ENCODE peak calls at places on chromosomes 11 and 22, in nine cellular contexts. N is psoas muscle; Z is dermis microvascular lymphatic vessel endothelial cell; X is activated CD4-positive, alpha-beta T cell treated with anti-CD3 and anti-CD28 coated beads, Interleukin-2, amount 50 U/mL, for 1 hour; M is stimulated activated naive CD4-positive, alpha-beta T cell; U is mammary epithelial cell; S is ecto neural progenitor cell; B is T-helper 2 cell; K is nephron progenitor cell. A is an unnamed sample.
A peak's percentile ranks its signal among the peaks of the same experiment; 100 is the strongest.

GRCh38 chr11:37504066-37504611 is 906.1 kb upstream of the RAG2 start:
- DNase-seq in N (no peak), Z (no peak), X (no peak), M (no peak), U (peak; percentile 98), S (no peak), B (no peak), K (no peak), A (no peak)

GRCh38 chr22:49983148-49984042 is 22.8 kb downstream of the PIM3 start:
- DNase-seq in N (peak; percentile 61), Z (no peak), X (no peak), M (no peak), U (no peak), S (peak; percentile 70), B (no peak), K (peak; percentile 59), A (no peak)

GRCh38 chr22:49103314-49104052 is 724.2 kb downstream of the BRD1 start:
- DNase-seq in N (no peak), Z (no peak), X (no peak), M (no peak), U (no peak), S (no peak), B (no peak), K (no peak), A (no peak)

GRCh38 chr22:47178339-47178738 is 415.9 kb downstream of the TBC1D22A start:
- DNase-seq in N (no peak), Z (no peak), X (no peak), M (no peak), U (no peak), S (no peak), B (no peak), K (no peak), A (no peak)

GRCh38 chr22:39518124-39518786 is 2.1 kb upstream of the ATF4 start:
- DNase-seq in N (peak; percentile 19), Z (no peak), X (no peak), M (no peak), U (no peak), S (no peak), B (no peak), K (no peak), A (no peak)

GRCh38 chr11:119513141-119513805 is 90.3 kb upstream of the THY1 start:
- DNase-seq in N (no peak), Z (no peak), X (no peak), M (no peak), U (no peak), S (no peak), B (no peak), K (no peak), A (peak; percentile 26)

GRCh38 chr11:120842195-120842594 is 181.7 kb upstream of the TBCEL start:
- DNase-seq in N (no peak), Z (no peak), X (no peak), M (no peak), U (no peak), S (no peak), B (no peak), K (no peak), A (no peak)

GRCh38 chr11:67584205-67584880 is 731 bp downstream of the GSTP1 start:
- DNase-seq in N (peak; percentile 86), Z (peak; percentile 46), X (peak; percentile 20), M (no peak), U (peak; percentile 83), S (peak; percentile 68), B (no peak), K (peak; percentile 61), A (no peak)

GRCh38 chr22:25775501-25775900 is 33.5 kb downstream of the MYO18B start:
- DNase-seq in N (peak; percentile 41), Z (no peak), X (no peak), M (no peak), U (peak; percentile 36), S (peak; percentile 69), B (no peak), K (peak; percentile 62), A (no peak)

GRCh38 chr22:37594237-37594636 is 14.3 kb upstream of the LGALS2 start:
- DNase-seq in N (no peak), Z (no peak), X (no peak), M (no peak), U (no peak), S (no peak), B (no peak), K (no peak), A (no peak)

GRCh38 chr22:27996529-27996925 is 77.5 kb upstream of the PITPNB start:
- DNase-seq in N (no peak), Z (no peak), X (no peak), M (no peak), U (no peak), S (no peak), B (no peak), K (no peak), A (no peak)

GRCh38 chr11:117181586-117182550 is 3.3 kb downstream of the SIDT2 start:
- DNase-seq in N (peak; percentile 24), Z (no peak), X (no peak), M (no peak), U (no peak), S (no peak), B (no peak), K (no peak), A (no peak)

GRCh38 chr22:19514831-19515565 is 9.2 kb downstream of the CLDN5 start:
- DNase-seq in N (no peak), Z (peak; percentile 41), X (no peak), M (no peak), U (peak; percentile 18), S (no peak), B (no peak), K (no peak), A (no peak)

GRCh38 chr11:43685483-43685882 is 4.9 kb downstream of the HSD17B12 start:
- DNase-seq in N (no peak), Z (peak; percentile 9), X (no peak), M (no peak), U (no peak), S (no peak), B (no peak), K (no peak), A (no peak)

GRCh38 chr11:78221396-78222315 is 32.9 kb downstream of the USP35 start:
- DNase-seq in N (no peak), Z (no peak), X (no peak), M (no peak), U (no peak), S (peak; percentile 25), B (no peak), K (no peak), A (no peak)

GRCh38 chr22:43720718-43721117 is 91.4 kb downstream of the EFCAB6 start:
- DNase-seq in N (no peak), Z (no peak), X (no peak), M (no peak), U (no peak), S (no peak), B (no peak), K (no peak), A (no peak)

GRCh38 chr22:45349916-45350315 is 40.2 kb downstream of the FAM118A start:
- DNase-seq in N (no peak), Z (no peak), X (no peak), M (no peak), U (no peak), S (no peak), B (no peak), K (no peak), A (no peak)

GRCh38 chr11:125773516-125773915 is 5.1 kb downstream of the PATE2 start:
- DNase-seq in N (no peak), Z (no peak), X (no peak), M (no peak), U (no peak), S (no peak), B (no peak), K (no peak), A (no peak)

GRCh38 chr22:35023692-35024363 is 42.1 kb upstream of the ISX start:
- DNase-seq in N (peak; percentile 66), Z (peak; percentile 29), X (peak; percentile 45), M (no peak), U (peak; percentile 32), S (peak; percentile 88), B (peak; percentile 31), K (peak; percentile 96), A (no peak)

GRCh38 chr22:44192098-44192810 is 11.5 kb downstream of the PARVG start:
- DNase-seq in N (peak; percentile 56), Z (peak; percentile 28), X (peak; percentile 40), M (no peak), U (peak; percentile 5), S (peak; percentile 72), B (no peak), K (peak; percentile 70), A (no peak)

GRCh38 chr11:122330466-122330865 is 214.5 kb upstream of the BLID start:
- DNase-seq in N (no peak), Z (no peak), X (no peak), M (no peak), U (no peak), S (no peak), B (no peak), K (no peak), A (no peak)

GRCh38 chr11:2565447-2566222 is 120.8 kb downstream of the KCNQ1 start:
- DNase-seq in N (peak; percentile 12), Z (no peak), X (no peak), M (no peak), U (no peak), S (no peak), B (no peak), K (no peak), A (no peak)

GRCh38 chr11:76206327-76207081 is at the start of gene WNT11:
- DNase-seq in N (peak; percentile 82), Z (peak; percentile 43), X (peak; percentile 30), M (no peak), U (peak; percentile 20), S (peak; percentile 85), B (no peak), K (peak; percentile 90), A (no peak)

GRCh38 chr11:26632691-26633159 is 60.7 kb upstream of the MUC15 start:
- DNase-seq in N (no peak), Z (no peak), X (no peak), M (no peak), U (no peak), S (no peak), B (no peak), K (no peak), A (no peak)

GRCh38 chr11:68314886-68315580 is 2.6 kb downstream of the LRP5 start:
- DNase-seq in N (no peak), Z (peak; percentile 86), X (no peak), M (no peak), U (peak; percentile 76), S (no peak), B (no peak), K (no peak), A (no peak)

GRCh38 chr22:22682196-22682595 is 37.8 kb downstream of the GGTLC2 start:
- DNase-seq in N (no peak), Z (no peak), X (no peak), M (no peak), U (no peak), S (no peak), B (no peak), K (no peak), A (no peak)

A was measured in NCI-H446.